ENCODE peak calls at places on chromosomes 3 and 15, in four cellular contexts. One of them, this sample, is unnamed.

GRCh38 chr3:33437556-33438283 is 2.5 kb downstream of the UBP1 start:
- DNase-seq in adrenal gland: peak; percentile 40
- DNase-seq in bronchial epithelial cell: peak; percentile 44
- DNase-seq in activated CD4-positive, alpha-beta T cell treated with anti-CD3 and anti-CD28 coated beads for 4 hours: no peak
- DNase-seq in this sample: no peak

GRCh38 chr15:60591491-60592385 is 112.8 kb upstream of the ICE2 start:
- DNase-seq in adrenal gland: peak; percentile 64
- DNase-seq in bronchial epithelial cell: no peak
- DNase-seq in activated CD4-positive, alpha-beta T cell treated with anti-CD3 and anti-CD28 coated beads for 4 hours: peak; percentile 41
- DNase-seq in this sample: peak; percentile 41

GRCh38 chr3:143974877-143975238 is 3.2 kb downstream of the DIPK2A start:
- DNase-seq in adrenal gland: no peak
- DNase-seq in bronchial epithelial cell: peak; percentile 64
- DNase-seq in activated CD4-positive, alpha-beta T cell treated with anti-CD3 and anti-CD28 coated beads for 4 hours: no peak
- DNase-seq in this sample: no peak

GRCh38 chr3:15478300-15478979 is 43.1 kb downstream of the COLQ start:
- DNase-seq in adrenal gland: no peak
- DNase-seq in bronchial epithelial cell: no peak
- DNase-seq in activated CD4-positive, alpha-beta T cell treated with anti-CD3 and anti-CD28 coated beads for 4 hours: no peak
- DNase-seq in this sample: no peak

GRCh38 chr3:161316006-161316689 is 55.2 kb downstream of the SPTSSB start:
- DNase-seq in adrenal gland: no peak
- DNase-seq in bronchial epithelial cell: peak; percentile 84
- DNase-seq in activated CD4-positive, alpha-beta T cell treated with anti-CD3 and anti-CD28 coated beads for 4 hours: no peak
- DNase-seq in this sample: no peak

GRCh38 chr15:90530250-90531051 is 728 bp downstream of the CRTC3 start:
- DNase-seq in adrenal gland: peak; percentile 49
- DNase-seq in bronchial epithelial cell: peak; percentile 53
- DNase-seq in activated CD4-positive, alpha-beta T cell treated with anti-CD3 and anti-CD28 coated beads for 4 hours: peak; percentile 39
- DNase-seq in this sample: peak; percentile 45

GRCh38 chr3:146129750-146130149 is 31.2 kb downstream of the PLOD2 start:
- DNase-seq in adrenal gland: no peak
- DNase-seq in bronchial epithelial cell: no peak
- DNase-seq in activated CD4-positive, alpha-beta T cell treated with anti-CD3 and anti-CD28 coated beads for 4 hours: no peak
- DNase-seq in this sample: no peak

GRCh38 chr15:64112904-64113303 is 17.1 kb downstream of the SNX1 start:
- DNase-seq in adrenal gland: no peak
- DNase-seq in bronchial epithelial cell: no peak
- DNase-seq in activated CD4-positive, alpha-beta T cell treated with anti-CD3 and anti-CD28 coated beads for 4 hours: no peak
- DNase-seq in this sample: no peak

GRCh38 chr3:30186741-30187219 is 419.6 kb upstream of the TGFBR2 start:
- DNase-seq in adrenal gland: no peak
- DNase-seq in bronchial epithelial cell: no peak
- DNase-seq in activated CD4-positive, alpha-beta T cell treated with anti-CD3 and anti-CD28 coated beads for 4 hours: no peak
- DNase-seq in this sample: no peak

GRCh38 chr15:39851505-39852082 is 68.5 kb downstream of the GPR176 start:
- DNase-seq in adrenal gland: no peak
- DNase-seq in bronchial epithelial cell: no peak
- DNase-seq in activated CD4-positive, alpha-beta T cell treated with anti-CD3 and anti-CD28 coated beads for 4 hours: no peak
- DNase-seq in this sample: no peak

GRCh38 chr15:96333194-96334016 is 2.9 kb downstream of the NR2F2 start:
- DNase-seq in adrenal gland: peak; percentile 51
- DNase-seq in bronchial epithelial cell: no peak
- DNase-seq in activated CD4-positive, alpha-beta T cell treated with anti-CD3 and anti-CD28 coated beads for 4 hours: no peak
- DNase-seq in this sample: no peak

GRCh38 chr3:66586853-66587252 is 86.0 kb upstream of the LRIG1 start:
- DNase-seq in adrenal gland: no peak
- DNase-seq in bronchial epithelial cell: no peak
- DNase-seq in activated CD4-positive, alpha-beta T cell treated with anti-CD3 and anti-CD28 coated beads for 4 hours: no peak
- DNase-seq in this sample: no peak

GRCh38 chr3:136659253-136659652 is 92.9 kb downstream of the STAG1 start:
- DNase-seq in adrenal gland: peak; percentile 69
- DNase-seq in bronchial epithelial cell: peak; percentile 15
- DNase-seq in activated CD4-positive, alpha-beta T cell treated with anti-CD3 and anti-CD28 coated beads for 4 hours: no peak
- DNase-seq in this sample: no peak

GRCh38 chr3:175672119-175672689 is 813.1 kb downstream of the NAALADL2 start:
- DNase-seq in adrenal gland: no peak
- DNase-seq in bronchial epithelial cell: no peak
- DNase-seq in activated CD4-positive, alpha-beta T cell treated with anti-CD3 and anti-CD28 coated beads for 4 hours: no peak
- DNase-seq in this sample: no peak

This sample was measured in activated gamma-delta T cell treated with Interleukin-2 at 50 U/mL for 16 hours.